ENCODE peak calls at places on chromosomes 6 and 20, in four cellular contexts. E, B, A and G are unnamed samples.

GRCh38 chr6:168064226-168064807 is 14.7 kb downstream of the FRMD1 start:
- DNase-seq in E (no peak), B (no peak), A (no peak), G (no peak)

GRCh38 chr20:32449890-32450401 is 91.8 kb downstream of the ASXL1 start:
- DNase-seq in E (no peak), B (no peak), A (no peak), G (peak)

GRCh38 chr6:63817492-63818050 is 182.0 kb downstream of the PHF3 start:
- DNase-seq in E (no peak), B (no peak), A (no peak), G (no peak)

GRCh38 chr20:32582659-32583580 is 2.2 kb downstream of the NOL4L start:
- DNase-seq in A (no peak), E (peak), B (no peak), G (no peak)

GRCh38 chr6:42010185-42010872 is 40.0 kb upstream of the TAF8 start:
- DNase-seq in A (no peak), B (no peak), E (no peak), G (no peak)

GRCh38 chr6:11616200-11616611 is 78.7 kb downstream of the TMEM170B start:
- DNase-seq in E (no peak), B (no peak), A (peak), G (no peak)

GRCh38 chr6:94196891-94197290 is 777.5 kb upstream of the EPHA7 start:
- DNase-seq in E (no peak), B (no peak), A (no peak), G (no peak)

GRCh38 chr6:165826487-165827189 is 163.6 kb upstream of the PDE10A start:
- DNase-seq in A (no peak), E (no peak), B (no peak), G (no peak)

GRCh38 chr20:58096880-58097813 is 131.3 kb downstream of the ANKRD60 start:
- DNase-seq in B (no peak), E (no peak), A (no peak), G (no peak)

GRCh38 chr20:33945391-33946079 is 48.2 kb upstream of the RALY start:
- DNase-seq in A (peak), E (no peak), B (no peak), G (no peak)

GRCh38 chr6:147564556-147564955 is 56.1 kb downstream of the SAMD5 start:
- DNase-seq in B (no peak), E (no peak), A (no peak), G (no peak)

GRCh38 chr6:159654483-159655098 is 38.5 kb downstream of the SOD2 start:
- DNase-seq in E (no peak), A (peak), B (peak), G (no peak)

GRCh38 chr20:36352843-36353553 is 46.9 kb downstream of the DLGAP4 start:
- DNase-seq in E (no peak), B (no peak), A (no peak), G (no peak)

DNA sequence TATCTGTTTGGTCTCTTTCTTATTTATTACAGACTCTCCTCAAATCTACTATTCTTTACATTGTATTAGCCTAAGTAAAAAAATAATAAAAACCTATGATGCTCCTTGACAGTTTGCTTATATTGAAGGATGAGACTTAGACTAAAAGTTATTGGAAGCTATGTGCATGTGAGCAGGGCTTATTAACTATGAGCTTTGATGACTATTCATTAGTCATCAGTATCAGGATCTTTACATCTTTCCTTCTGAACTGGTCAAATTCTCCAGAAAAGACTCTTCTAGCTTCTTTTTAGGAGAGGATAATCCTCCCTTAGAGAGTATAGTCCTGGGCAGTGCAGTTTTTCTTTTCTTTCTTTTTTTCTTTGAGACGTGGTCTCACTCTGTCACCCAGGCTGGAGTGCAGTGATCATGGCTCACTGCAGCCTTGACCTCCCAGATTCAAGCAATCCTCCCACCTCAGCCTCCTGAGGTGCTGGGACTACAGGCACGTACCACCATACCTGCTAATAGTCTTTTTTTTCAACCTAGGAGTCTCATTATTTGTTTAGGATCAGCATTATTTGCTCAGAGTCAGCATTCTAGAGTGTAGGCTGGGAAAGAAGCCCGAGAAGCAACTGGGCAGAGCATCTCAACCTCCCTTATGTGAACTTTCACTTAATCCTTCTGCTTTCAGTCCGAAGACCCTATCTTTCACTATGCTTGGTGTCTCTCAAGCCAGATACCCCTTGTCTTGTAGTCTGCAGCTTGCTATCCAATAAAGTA is 37.1 kb upstream of the YWHAB start:
- DNase-seq in A (no peak), E (no peak), B (no peak), G (no peak)
- TF ChIP-seq CTCF in A (no peak), E (no peak), B (no peak), G (no peak)

GRCh38 chr6:143024977-143025376 is 35.7 kb upstream of the AIG1 start:
- DNase-seq in B (no peak), E (no peak), A (no peak), G (no peak)

GRCh38 chr6:143023695-143024094 is 37.0 kb upstream of the AIG1 start:
- DNase-seq in A (no peak), E (no peak), B (no peak), G (no peak)

GRCh38 chr6:143021543-143021942 is 39.1 kb upstream of the AIG1 start:
- DNase-seq in E (no peak), A (no peak), B (no peak), G (no peak)

DNA sequence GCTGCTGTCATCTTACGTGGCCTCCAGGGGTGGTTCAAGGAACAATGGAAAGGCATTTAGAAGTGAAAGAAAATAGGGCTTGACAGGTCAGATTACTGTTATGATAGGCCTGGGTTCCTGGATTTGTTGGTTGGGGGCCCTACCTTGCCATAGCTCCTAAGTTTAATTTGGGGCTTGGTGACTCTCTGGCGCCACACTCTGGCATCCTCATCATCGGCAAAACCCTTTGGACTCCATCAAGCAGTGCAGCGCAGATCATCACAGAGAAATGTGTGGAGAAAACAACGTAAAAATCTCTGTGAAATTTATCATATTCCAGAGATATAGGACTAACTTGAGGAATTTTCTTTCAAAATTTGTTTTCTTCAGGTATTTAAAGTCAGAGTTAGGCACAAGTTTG is 33.6 kb upstream of the AIG1 start:
- DNase-seq in A (peak), E (peak), B (no peak), G (no peak)
- TF ChIP-seq CTCF in A (peak), E (peak), B (peak), G (peak)

GRCh38 chr6:166997768-166998255 is 1.4 kb upstream of the CEP43 start:
- DNase-seq in B (peak), A (peak), E (peak), G (no peak)

GRCh38 chr6:167000759-167001158 is 1.6 kb downstream of the CEP43 start:
- DNase-seq in A (no peak), E (no peak), B (no peak), G (no peak)

GRCh38 chr6:166998256-166999144 is 697 bp upstream of the CEP43 start:
- DNase-seq in B (no peak), E (no peak), A (no peak), G (peak)

GRCh38 chr6:166999845-167000253 is 652 bp downstream of the CEP43 start:
- DNase-seq in E (no peak), A (peak), B (no peak), G (no peak)

DNA sequence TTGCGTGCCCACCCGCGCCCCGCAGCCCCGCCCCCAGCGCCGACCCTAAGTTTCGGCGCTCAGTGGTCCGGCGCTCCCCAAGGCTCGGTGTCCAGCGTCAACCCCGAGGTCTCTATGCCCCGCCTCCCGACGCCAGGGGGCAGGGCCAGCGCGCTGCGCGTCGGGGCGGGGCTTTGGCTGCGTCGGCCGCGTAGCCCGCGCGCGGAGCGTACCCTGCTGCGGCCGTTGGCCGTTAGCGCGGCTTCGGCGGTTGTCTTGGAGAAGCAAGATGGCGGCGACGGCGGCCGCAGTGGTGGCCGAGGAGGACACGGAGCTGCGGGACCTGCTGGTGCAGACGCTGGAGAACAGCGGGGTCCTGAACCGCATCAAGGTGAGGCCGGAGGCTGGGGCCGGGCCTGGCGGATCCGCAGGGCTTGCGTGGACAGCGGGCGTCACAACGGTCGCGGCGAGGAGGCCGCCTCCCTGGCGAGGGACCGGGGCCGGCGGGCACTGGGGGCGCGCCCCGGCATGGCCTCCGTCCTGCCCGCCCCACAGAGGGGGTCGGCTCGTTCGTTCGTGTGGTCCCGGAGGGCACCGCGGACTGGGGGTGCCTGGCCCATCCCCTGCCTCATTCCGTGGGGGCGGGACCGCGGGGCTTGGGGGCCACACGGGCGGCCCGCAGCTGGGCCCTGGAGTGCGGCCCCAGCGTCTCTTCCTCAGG is at the start of gene CEP43:
- DNase-seq in E (peak), B (peak), A (peak), G (no peak)
- TF ChIP-seq CTCF in E (no peak), B (no peak), A (no peak), G (no peak)

GRCh38 chr20:23061713-23062561 is 12.5 kb upstream of the THBD start:
- DNase-seq in E (no peak), B (no peak), A (peak), G (no peak)
- TF ChIP-seq CTCF in E (no peak), B (peak), A (peak), G (no peak)

DNA sequence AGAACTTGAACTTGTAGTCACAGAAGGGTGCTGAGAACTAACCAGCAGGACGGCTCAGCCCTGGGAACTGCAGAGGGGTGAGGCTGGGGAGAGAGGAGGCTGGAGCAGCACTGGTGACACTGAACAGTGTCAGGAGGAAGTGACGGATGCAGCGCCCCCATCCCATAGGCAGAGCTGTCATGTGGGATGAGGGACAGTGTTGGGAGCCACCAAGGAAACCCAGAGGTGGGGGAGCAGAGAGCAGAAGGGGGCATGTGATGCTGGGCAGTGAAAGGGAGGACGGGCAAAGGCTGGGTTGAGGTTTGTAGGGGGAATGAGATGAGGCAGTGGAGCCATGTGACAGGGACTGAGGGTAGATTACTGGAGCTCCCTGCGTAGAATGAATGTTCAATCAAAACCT is 2.1 kb downstream of the HLA-DPB1 start:
- DNase-seq in B (no peak), E (no peak), A (no peak), G (no peak)
- TF ChIP-seq CTCF in B (no peak), E (no peak), A (no peak), G (no peak)